ENCODE peak calls at places on chromosomes 4 and X, in four cellular contexts. N is SK-N-MC, T is PC-3, K is K562. S is an unnamed sample.

GRCh38 chr4:167100120-167100519 is 134.2 kb downstream of the SPOCK3 start:
- DNase-seq in N (no peak), T (peak; percentile 73), K (no peak), S (no peak)

GRCh38 chr4:176814770-176815169 is 22.0 kb upstream of the VEGFC start:
- DNase-seq in N (no peak), T (no peak), K (no peak), S (no peak)

GRCh38 chr4:157372154-157372553 is 151.6 kb downstream of the GRIA2 start:
- DNase-seq in N (no peak), T (no peak), K (no peak), S (no peak)

GRCh38 chr4:4386736-4387392 is at the start of gene NSG1:
- DNase-seq in N (no peak), T (no peak), K (peak; percentile 45), S (no peak)

GRCh38 chrX:12497832-12498591 is 293.2 kb upstream of the PRPS2 start:
- DNase-seq in N (no peak), T (peak; percentile 46), K (peak; percentile 12), S (no peak)

GRCh38 chrX:9902651-9903050 is 64.5 kb upstream of the CLDN34 start:
- DNase-seq in N (no peak), T (peak; percentile 78), K (no peak), S (no peak)

GRCh38 chr4:98181815-98182214 is 38.5 kb upstream of the STPG2 start:
- DNase-seq in N (no peak), T (no peak), K (no peak), S (no peak)

GRCh38 chr4:100509386-100509785 is 8.4 kb downstream of the EMCN start:
- DNase-seq in N (no peak), T (no peak), K (no peak), S (no peak)

GRCh38 chr4:59381591-59381990 is 1818.5 kb upstream of the ADGRL3 start:
- DNase-seq in N (no peak), T (peak; percentile 54), K (no peak), S (no peak)

GRCh38 chr4:71867598-71867997 is 83.7 kb upstream of the GC start:
- DNase-seq in N (no peak), T (no peak), K (no peak), S (no peak)

GRCh38 chr4:52869196-52869595 is 7.1 kb downstream of the RASL11B start:
- DNase-seq in N (no peak), T (no peak), K (no peak), S (no peak)

GRCh38 chr4:168524006-168524405 is 27.2 kb downstream of the PALLD start:
- DNase-seq in N (no peak), T (peak; percentile 73), K (no peak), S (no peak)

GRCh38 chr4:179893967-179894590 is 2349.1 kb upstream of the TENM3 start:
- DNase-seq in N (no peak), T (no peak), K (no peak), S (no peak)

GRCh38 chr4:101813604-101814003 is 23.1 kb downstream of the BANK1 start:
- DNase-seq in N (no peak), T (no peak), K (no peak), S (no peak)

GRCh38 chr4:1767770-1768366 is 25.2 kb upstream of the FGFR3 start:
- DNase-seq in N (no peak), T (no peak), K (peak; percentile 87), S (no peak)

GRCh38 chr4:23890369-23891063 is 669 bp upstream of the PPARGC1A start:
- DNase-seq in N (no peak), T (no peak), K (no peak), S (no peak)

GRCh38 chr4:141465151-141465550 is 171.2 kb upstream of the IL15 start:
- DNase-seq in N (no peak), T (no peak), K (no peak), S (no peak)

GRCh38 chr4:87679449-87680169 is 29.5 kb downstream of the DMP1 start:
- DNase-seq in N (no peak), T (peak; percentile 53), K (peak; percentile 58), S (peak; percentile 4)

GRCh38 chr4:83473966-83474365 is 10.9 kb downstream of the ABRAXAS1 start:
- DNase-seq in N (no peak), T (no peak), K (no peak), S (no peak)

GRCh38 chrX:24333371-24333770 is 19.5 kb upstream of the SUPT20HL2 start:
- DNase-seq in N (peak; percentile 44), T (no peak), K (no peak), S (no peak)

GRCh38 chr4:174538123-174538875 is 16.0 kb upstream of the HPGD start:
- DNase-seq in N (no peak), T (peak; percentile 74), K (peak; percentile 16), S (no peak)

GRCh38 chr4:127501103-127501502 is 131.7 kb upstream of the INTU start:
- DNase-seq in N (no peak), T (peak; percentile 10), K (no peak), S (no peak)

GRCh38 chr4:107801766-107802211 is 22.9 kb upstream of the SGMS2 start:
- DNase-seq in N (no peak), T (peak; percentile 83), K (no peak), S (peak; percentile 66)

GRCh38 chrX:120517936-120518335 is 42.8 kb downstream of the CUL4B start:
- DNase-seq in N (no peak), T (peak; percentile 77), K (no peak), S (no peak)

DNA sequence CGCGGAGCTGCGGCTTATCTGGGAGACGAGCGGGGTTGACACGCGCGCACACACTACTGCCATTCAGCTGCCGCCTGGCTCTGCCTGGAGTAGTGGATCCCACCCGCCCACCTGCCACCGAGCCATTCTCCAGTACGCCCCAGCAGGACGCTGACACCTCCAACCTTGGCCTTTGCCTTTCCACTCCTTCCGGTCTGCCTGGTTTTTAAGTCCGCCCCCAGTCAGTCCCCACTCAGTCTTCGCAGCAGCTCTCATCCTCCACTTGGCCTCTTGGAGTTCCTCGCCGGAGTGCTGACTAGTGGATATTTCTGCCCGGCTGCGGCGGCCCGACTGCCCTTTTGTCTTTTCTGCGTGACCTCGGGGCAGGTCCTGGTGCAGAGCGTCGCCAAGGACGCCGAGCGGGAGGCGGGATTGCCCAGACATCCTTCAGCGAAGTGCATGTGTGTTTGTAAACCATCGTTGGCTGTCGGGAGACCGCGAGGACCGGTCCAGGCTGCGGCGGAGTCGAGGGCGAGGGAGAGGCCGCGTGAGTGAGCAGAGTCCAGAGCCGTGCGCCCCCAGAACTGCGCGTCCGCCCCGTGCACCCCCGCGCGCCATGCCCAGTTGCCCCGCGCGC is 1.1 kb downstream of the SLIT2 start:
- DNase-seq in N (no peak), T (peak; percentile 30), K (no peak), S (no peak)
- TF ChIP-seq EZH2 in N (no peak), T (no peak), K (no peak), S (no peak)

GRCh38 chrX:48957477-48957826 is at the start of gene OTUD5:
- DNase-seq in N (no peak), T (no peak), K (no peak), S (no peak)

GRCh38 chrX:48958635-48959094 is 1.3 kb upstream of the OTUD5 start:
- DNase-seq in N (no peak), T (peak; percentile 53), K (no peak), S (no peak)

GRCh38 chrX:48957827-48958634 is 624 bp upstream of the OTUD5 start:
- DNase-seq in N (peak; percentile 86), T (peak; percentile 97), K (peak; percentile 90), S (peak; percentile 81)

GRCh38 chrX:48960291-48960690 is 2.9 kb upstream of the OTUD5 start:
- DNase-seq in N (no peak), T (no peak), K (no peak), S (no peak)

GRCh38 chrX:48961585-48962091 is 4.2 kb upstream of the OTUD5 start:
- DNase-seq in N (no peak), T (no peak), K (peak; percentile 69), S (no peak)
- TF ChIP-seq EZH2 in N (no peak), T (no peak), K (no peak), S (no peak)

GRCh38 chrX:148501121-148502066 is 977 bp downstream of the AFF2 start:
- DNase-seq in N (no peak), T (no peak), K (no peak), S (no peak)
- TF ChIP-seq EZH2 in N (peak; percentile 93), T (peak; percentile 68), K (no peak), S (peak; percentile 86)

DNA sequence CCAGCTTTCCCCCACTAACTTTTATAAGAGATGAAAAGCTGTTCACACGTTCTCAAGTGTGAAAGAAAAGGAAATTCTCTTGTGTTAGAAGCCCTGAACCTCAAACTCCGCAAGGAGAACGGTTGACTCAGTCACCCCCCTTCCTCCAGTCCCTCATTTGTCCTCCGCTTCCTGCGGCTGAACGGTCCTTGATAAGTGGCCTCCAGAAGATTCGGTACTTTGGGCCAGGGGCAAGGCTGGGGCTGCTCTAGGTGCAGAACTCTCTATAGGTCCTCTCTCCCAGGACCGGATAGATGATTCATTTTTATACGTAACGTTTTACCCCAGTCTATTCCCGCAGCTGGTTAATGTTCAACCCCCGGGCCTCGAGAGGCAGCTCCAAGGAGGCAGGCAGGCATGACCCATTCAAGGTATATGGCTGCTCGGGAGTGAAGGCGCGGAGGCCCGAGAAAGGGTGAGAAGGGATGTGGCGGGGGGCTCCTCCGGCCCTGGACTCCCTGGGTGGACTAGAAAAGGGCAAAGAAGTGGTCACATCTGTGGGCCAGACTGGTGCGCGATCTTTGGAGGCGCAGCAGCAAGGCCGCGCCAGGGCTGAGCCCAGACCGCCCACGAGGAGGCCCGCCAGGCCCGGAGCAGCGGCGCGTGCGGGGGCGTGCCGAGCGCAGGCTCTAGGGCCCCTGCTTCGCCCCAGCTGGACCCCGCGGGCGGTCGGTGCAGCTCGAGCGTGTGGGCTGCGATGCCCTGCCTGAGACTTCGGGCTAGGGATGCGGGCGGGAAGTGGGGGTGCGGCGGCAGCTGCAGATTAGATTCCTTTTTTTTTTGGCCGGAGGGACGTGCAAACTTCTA is 11.7 kb downstream of the PITX2 start:
- DNase-seq in N (no peak), T (no peak), K (no peak), S (no peak)
- TF ChIP-seq EZH2 in N (no peak), T (no peak), K (no peak), S (peak; percentile 50)

GRCh38 chr4:3371581-3372001 is 70.2 kb upstream of the HGFAC start:
- DNase-seq in N (peak; percentile 8), T (no peak), K (no peak), S (no peak)

GRCh38 chr4:3368334-3368733 is 73.4 kb upstream of the HGFAC start:
- DNase-seq in N (no peak), T (no peak), K (no peak), S (no peak)

GRCh38 chr4:3368841-3369760 is 72.7 kb upstream of the HGFAC start:
- DNase-seq in N (no peak), T (no peak), K (no peak), S (no peak)

GRCh38 chr4:3371038-3371437 is 70.7 kb upstream of the HGFAC start:
- DNase-seq in N (no peak), T (no peak), K (no peak), S (no peak)

GRCh38 chr4:3369781-3370660 is 71.7 kb upstream of the HGFAC start:
- DNase-seq in N (peak; percentile 96), T (peak; percentile 6), K (no peak), S (no peak)
- TF ChIP-seq EZH2 in N (no peak), T (no peak), K (no peak), S (no peak)

DNA sequence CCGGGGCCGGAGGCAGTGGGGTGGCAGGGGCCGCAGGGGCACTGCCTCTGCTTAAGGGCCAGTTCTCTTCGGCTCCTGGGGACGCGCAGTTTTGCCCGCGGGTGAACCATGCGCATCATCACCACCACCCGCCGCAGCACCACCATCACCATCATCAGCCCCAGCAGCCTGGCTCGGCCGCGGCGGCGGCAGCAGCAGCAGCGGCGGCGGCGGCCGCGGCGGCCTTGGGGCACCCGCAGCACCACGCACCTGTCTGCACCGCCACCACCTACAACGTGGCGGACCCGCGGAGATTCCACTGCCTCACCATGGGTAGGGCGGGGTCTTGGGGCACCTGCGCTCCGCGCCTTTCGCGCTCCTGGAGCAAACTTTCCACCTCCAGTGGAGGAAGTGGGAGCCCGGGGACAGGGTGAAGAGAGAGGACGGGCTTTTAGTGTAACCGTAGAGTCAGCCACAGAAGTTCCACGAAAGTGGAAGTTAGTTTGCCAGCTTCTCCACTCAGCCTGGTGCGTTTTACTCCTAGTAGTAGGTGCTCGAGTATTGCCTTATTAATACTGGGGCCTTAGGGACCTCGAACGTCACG is 735 bp downstream of the GSX2 start:
- DNase-seq in N (no peak), T (no peak), K (no peak), S (no peak)
- TF ChIP-seq EZH2 in N (no peak), T (no peak), K (no peak), S (no peak)

S was measured in keratinocyte.